ENCODE peak calls at places on chromosomes 11 and 22, in eight cellular contexts. J, A, W, R, C, V, X and I are unnamed samples.

GRCh38 chr11:66359662-66360087 is 11.9 kb downstream of the SLC29A2 start:
- DNase-seq in W (no peak), A (no peak), R (no peak), C (no peak), V (no peak), X (no peak), J (no peak), I (no peak)

GRCh38 chr11:86143429-86144030 is 74.6 kb upstream of the PICALM start:
- DNase-seq in W (no peak), R (no peak), A (no peak), J (no peak), V (no peak), X (no peak), C (no peak), I (no peak)

GRCh38 chr11:47154738-47155570 is 21.7 kb downstream of the ARFGAP2 start:
- DNase-seq in A (no peak), W (no peak), V (no peak), R (no peak), C (peak; percentile 59), X (no peak), J (no peak), I (no peak)

GRCh38 chr11:109071712-109072524 is 350.1 kb upstream of the C11orf87 start:
- DNase-seq in A (peak; percentile 60), C (no peak), J (no peak), R (peak; percentile 59), W (peak; percentile 1), X (peak; percentile 6), V (no peak), I (no peak)

GRCh38 chr22:36562261-36562835 is 33.4 kb upstream of the EIF3D start:
- DNase-seq in R (no peak), J (no peak), C (no peak), V (peak; percentile 32), X (no peak), A (peak; percentile 18), W (no peak), I (no peak)

GRCh38 chr22:46631113-46631512 is 10.9 kb downstream of the GRAMD4 start:
- DNase-seq in V (no peak), X (no peak), R (no peak), J (no peak), A (no peak), C (no peak), W (no peak), I (no peak)

GRCh38 chr11:73312806-73313403 is 4.8 kb downstream of the ARHGEF17 start:
- DNase-seq in X (no peak), C (no peak), W (no peak), A (peak; percentile 67), V (no peak), R (no peak), J (no peak), I (no peak)

GRCh38 chr11:13427440-13427839 is 35.6 kb downstream of the BTBD10 start:
- DNase-seq in A (no peak), R (no peak), J (no peak), C (no peak), V (no peak), W (no peak), X (no peak), I (no peak)

GRCh38 chr11:19344661-19345518 is 104.1 kb upstream of the E2F8 start:
- DNase-seq in V (peak; percentile 10), A (peak; percentile 33), C (no peak), W (peak; percentile 86), X (no peak), J (peak; percentile 53), R (no peak), I (peak; percentile 42)

GRCh38 chr22:28952857-28953256 is 69.5 kb downstream of the ZNRF3 start:
- DNase-seq in X (peak; percentile 37), V (no peak), J (peak; percentile 57), W (peak; percentile 37), R (peak; percentile 33), A (peak; percentile 44), C (no peak), I (no peak)

GRCh38 chr11:60193687-60194433 is 11.0 kb upstream of the MS4A6A start:
- DNase-seq in W (no peak), J (no peak), A (peak; percentile 11), V (peak; percentile 60), X (no peak), R (no peak), C (peak; percentile 23), I (peak; percentile 90)

GRCh38 chr22:49915610-49916009 is 2.6 kb downstream of the ALG12 start:
- DNase-seq in R (no peak), V (no peak), J (no peak), W (no peak), X (no peak), A (no peak), C (no peak), I (no peak)

DNA sequence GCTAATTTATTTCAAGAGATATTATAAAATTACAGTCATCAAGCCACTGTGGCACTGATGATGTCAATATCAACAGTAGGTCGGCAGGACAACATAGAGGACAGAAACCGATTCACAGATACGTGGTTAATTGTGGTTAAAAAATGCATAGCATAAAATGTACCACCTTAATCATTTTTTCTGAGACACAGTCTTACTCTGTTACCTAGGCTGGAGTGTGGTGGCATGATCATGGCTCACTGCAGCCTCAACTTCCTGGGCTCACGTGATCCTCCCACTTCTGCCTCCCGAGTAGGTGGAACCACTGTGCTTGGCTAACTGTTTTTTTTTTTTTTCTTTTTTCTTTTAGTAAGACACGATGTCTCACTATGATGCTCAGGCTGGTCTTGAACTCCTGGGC is 21.0 kb upstream of the TOLLIP start:
- DNase-seq in J (no peak), A (no peak), W (no peak), C (no peak), V (no peak), R (no peak), X (no peak), I (no peak)
- H3K9me3 ChIP-seq in J (peaks cover 15% of the 10 kb centered on the region), A (no peaks in the 10 kb centered on the region), W (no peaks in the 10 kb centered on the region), C (no peaks in the 10 kb centered on the region), V (peaks cover 35% of the 10 kb centered on the region), R (no peaks in the 10 kb centered on the region), X (peaks cover 7% of the 10 kb centered on the region), I (peaks cover 6% of the 10 kb centered on the region)

GRCh38 chr11:68872216-68873003 is 30.7 kb upstream of the CPT1A start:
- DNase-seq in J (no peak), W (no peak), V (no peak), X (no peak), R (peak; percentile 20), C (no peak), A (no peak), I (no peak)

GRCh38 chr11:68867067-68867466 is 25.4 kb upstream of the CPT1A start:
- DNase-seq in W (no peak), J (no peak), R (no peak), C (no peak), A (no peak), X (no peak), V (no peak), I (no peak)

GRCh38 chr11:68865241-68865640 is 23.5 kb upstream of the CPT1A start:
- DNase-seq in C (no peak), W (no peak), J (no peak), R (no peak), A (no peak), X (no peak), V (no peak), I (no peak)

GRCh38 chr11:68868221-68868620 is 26.5 kb upstream of the CPT1A start:
- DNase-seq in A (no peak), J (no peak), C (no peak), V (no peak), W (no peak), R (no peak), X (no peak), I (no peak)

DNA sequence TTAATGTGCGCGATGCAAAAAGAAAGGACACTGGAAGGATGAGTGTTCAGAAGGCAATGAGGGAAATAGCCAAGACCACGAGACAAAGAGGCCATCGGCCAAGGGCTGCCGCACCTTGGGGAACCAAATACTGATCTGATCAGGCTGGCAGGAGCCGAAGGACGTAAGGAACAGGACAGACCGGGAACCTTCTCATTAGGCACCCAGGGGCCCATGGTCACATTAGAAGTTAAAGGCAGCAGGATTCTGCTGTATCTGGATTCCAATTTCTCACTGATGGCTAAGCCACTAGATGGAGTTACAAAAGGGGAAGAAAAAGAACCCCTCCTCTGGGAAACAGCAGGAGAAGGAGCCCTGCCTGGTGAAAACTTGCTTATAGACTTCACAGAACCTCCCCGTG is 28.8 kb upstream of the CPT1A start:
- DNase-seq in C (no peak), W (no peak), R (peak; percentile 60), A (peak; percentile 15), V (no peak), X (no peak), J (no peak), I (no peak)
- H3K4me3 ChIP-seq in C (no peak overlapping the region), W (peak overlapping the region; percentile 13), R (peak overlapping the region; percentile 14), A (no peak overlapping the region), V (peak overlapping the region; percentile 29), X (peak overlapping the region; percentile 43), J (peak overlapping the region; percentile 66), I (no peak overlapping the region)

GRCh38 chr11:54558407-54558806 is 45.4 kb downstream of the OR4C46 start:
- DNase-seq in V (no peak), R (no peak), J (no peak), W (no peak), A (peak; percentile 2), C (no peak), X (no peak), I (no peak)

GRCh38 chr11:54558919-54559318 is 44.9 kb downstream of the OR4C46 start:
- DNase-seq in V (peak; percentile 12), W (no peak), R (no peak), X (no peak), J (no peak), A (no peak), C (no peak), I (no peak)
- H3K9me3 ChIP-seq in V (no peaks in the 10 kb centered on the region), W (no peaks in the 10 kb centered on the region), R (no peaks in the 10 kb centered on the region), X (peaks cover 9% of the 10 kb centered on the region), J (peaks cover 31% of the 10 kb centered on the region), A (no peaks in the 10 kb centered on the region), C (no peaks in the 10 kb centered on the region), I (no peaks in the 10 kb centered on the region)

GRCh38 chr11:2272241-2272945 is 2.0 kb upstream of the ASCL2 start:
- DNase-seq in W (no peak), J (no peak), R (no peak), C (no peak), A (no peak), X (no peak), V (no peak), I (no peak)
- H3K4me3 ChIP-seq in W (no peak overlapping the region), J (no peak overlapping the region), R (no peak overlapping the region), C (no peak overlapping the region), A (no peak overlapping the region), X (no peak overlapping the region), V (no peak overlapping the region), I (no peak overlapping the region)

DNA sequence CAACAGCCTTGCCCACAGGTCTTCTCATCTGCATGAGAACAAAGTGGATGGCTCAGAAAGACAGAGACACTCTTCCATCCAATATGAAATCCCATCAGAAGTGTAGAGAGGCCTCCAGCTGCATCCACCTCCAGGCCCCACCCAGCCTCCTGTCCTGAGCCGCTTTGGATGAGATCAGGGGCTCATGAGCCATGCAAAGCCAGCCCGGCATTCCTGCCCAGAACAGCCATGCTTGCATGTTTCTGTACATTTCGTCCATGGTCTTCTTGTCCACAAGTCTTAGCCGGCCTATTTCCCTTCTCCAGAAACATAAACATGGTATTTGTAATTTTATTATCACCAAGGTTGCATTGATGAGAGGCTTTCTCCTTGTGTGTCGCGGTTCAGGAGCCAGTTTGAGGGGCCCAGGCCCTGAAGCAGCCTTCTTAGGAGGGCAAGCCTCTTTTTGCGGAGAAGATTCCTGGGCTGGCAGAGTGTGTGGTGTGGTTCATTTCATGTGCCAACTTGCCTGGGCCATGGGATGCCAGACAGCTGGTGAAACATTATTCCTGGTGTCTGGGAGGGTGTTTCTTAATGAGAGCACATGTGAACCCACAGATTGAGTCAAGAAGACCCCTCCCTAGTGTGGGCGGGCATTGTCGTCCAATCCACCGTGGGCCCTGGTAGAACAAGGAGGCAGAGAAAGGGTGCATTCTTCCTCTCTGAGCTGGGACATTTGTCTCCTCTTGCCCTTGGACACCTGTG is 928.9 kb downstream of the TBC1D22A start:
- DNase-seq in R (no peak), A (no peak), C (no peak), X (no peak), W (no peak), V (no peak), J (no peak), I (no peak)
- H3K9me3 ChIP-seq in R (no peaks in the 10 kb centered on the region), A (no peaks in the 10 kb centered on the region), C (no peaks in the 10 kb centered on the region), X (peaks cover 54% of the 10 kb centered on the region), W (no peaks in the 10 kb centered on the region), V (no peaks in the 10 kb centered on the region), J (no peaks in the 10 kb centered on the region), I (no peaks in the 10 kb centered on the region)